ENCODE peak calls at places on chromosomes 2 and 18, in six cellular contexts. A is tibial artery, W is coronary artery, O is GM23248, G is kidney epithelial cell, T is fibroblast of villous mesenchyme. S is an unnamed sample.

GRCh38 chr2:10135296-10136089 is 13.0 kb downstream of the RRM2 start:
- DNase-seq in W (no peak), O (peak), G (no peak), T (no peak), A (peak), S (no peak)

GRCh38 chr2:96554293-96555145 is 18.0 kb downstream of the ARID5A start:
- DNase-seq in T (peak), A (peak), O (peak), G (no peak), W (peak), S (peak)

GRCh38 chr2:168499500-168499899 is 43.4 kb downstream of the CERS6 start:
- DNase-seq in T (no peak), W (no peak), A (no peak), G (no peak), O (no peak), S (no peak)

GRCh38 chr18:13374468-13375301 is 156.1 kb downstream of the LDLRAD4 start:
- DNase-seq in T (no peak), O (no peak), W (peak), G (no peak), A (no peak), S (no peak)

GRCh38 chr2:119317556-119317955 is 49.1 kb downstream of the C2orf76 start:
- DNase-seq in A (no peak), T (no peak), W (no peak), O (no peak), G (no peak), S (no peak)

GRCh38 chr2:237533668-237534138 is 32.7 kb upstream of the PRLH start:
- DNase-seq in T (no peak), A (no peak), W (no peak), G (no peak), O (peak), S (no peak)

GRCh38 chr2:150228936-150229335 is 258.5 kb downstream of the RND3 start:
- DNase-seq in T (peak), W (no peak), A (no peak), G (no peak), O (no peak), S (no peak)

GRCh38 chr2:61639721-61640120 is 101.6 kb upstream of the XPO1 start:
- DNase-seq in G (no peak), W (no peak), T (no peak), A (no peak), O (no peak), S (no peak)

GRCh38 chr2:68993660-68994059 is 19.2 kb downstream of the GKN1 start:
- DNase-seq in O (no peak), W (no peak), G (no peak), T (no peak), A (no peak), S (no peak)

GRCh38 chr2:172698041-172698863 is 37.4 kb upstream of the RAPGEF4 start:
- DNase-seq in O (peak), W (no peak), T (peak), A (no peak), G (peak), S (no peak)

GRCh38 chr2:221973902-221974301 is 324.9 kb downstream of the PAX3 start:
- DNase-seq in O (no peak), A (no peak), W (no peak), G (no peak), T (no peak), S (no peak)

GRCh38 chr2:231332388-231332787 is 63.1 kb upstream of the B3GNT7 start:
- DNase-seq in A (no peak), O (no peak), T (no peak), W (no peak), G (no peak), S (no peak)

GRCh38 chr2:118386636-118387302 is 298.5 kb downstream of the INSIG2 start:
- DNase-seq in A (no peak), T (peak), W (no peak), O (peak), G (peak), S (no peak)

GRCh38 chr2:68319397-68320117 is at the start of gene CNRIP1:
- DNase-seq in O (peak), A (peak), W (peak), G (no peak), T (peak), S (peak)

GRCh38 chr18:55491606-55492005 is 96.4 kb downstream of the TCF4 start:
- DNase-seq in W (no peak), T (no peak), A (no peak), G (no peak), O (no peak), S (no peak)

GRCh38 chr2:240983361-240983995 is 14.9 kb upstream of the SNED1 start:
- DNase-seq in O (no peak), W (no peak), G (no peak), A (peak), T (peak), S (peak)

GRCh38 chr2:9071032-9071431 is 67.5 kb upstream of the MBOAT2 start:
- DNase-seq in T (peak), A (no peak), W (no peak), O (peak), G (peak), S (no peak)

GRCh38 chr2:129801575-129801974 is 177.9 kb upstream of the RAB6C start:
- DNase-seq in T (no peak), A (no peak), O (peak), G (peak), W (no peak), S (no peak)

GRCh38 chr2:176931588-176932563 is 280.7 kb upstream of the HNRNPA3 start:
- DNase-seq in A (no peak), G (peak), T (peak), W (no peak), O (peak), S (no peak)

GRCh38 chr2:58313926-58314325 is 72.8 kb upstream of the FANCL start:
- DNase-seq in G (no peak), A (no peak), T (no peak), W (no peak), O (no peak), S (no peak)

GRCh38 chr2:144703852-144704324 is 184.0 kb upstream of the ZEB2 start:
- DNase-seq in W (no peak), A (peak), G (peak), O (peak), T (peak), S (peak)

GRCh38 chr2:73082523-73083410 is 11.3 kb upstream of the SFXN5 start:
- DNase-seq in T (no peak), A (no peak), W (no peak), G (no peak), O (no peak), S (no peak)

GRCh38 chr2:69720404-69720803 is 21.5 kb upstream of the ANXA4 start:
- DNase-seq in T (no peak), A (no peak), W (no peak), O (peak), G (no peak), S (no peak)

GRCh38 chr2:200354823-200355751 is 48.6 kb downstream of the SPATS2L start:
- DNase-seq in T (no peak), G (no peak), A (no peak), O (no peak), W (no peak), S (no peak)

GRCh38 chr2:139721454-139721995 is 941.3 kb upstream of the NXPH2 start:
- DNase-seq in O (no peak), W (no peak), T (no peak), A (no peak), G (no peak), S (no peak)

GRCh38 chr2:132782166-132782783 is 112.3 kb upstream of the LYPD1 start:
- DNase-seq in O (no peak), G (no peak), W (no peak), T (no peak), A (no peak), S (no peak)

GRCh38 chr18:37553633-37554398 is 11.8 kb downstream of the CELF4 start:
- DNase-seq in A (no peak), W (no peak), T (no peak), G (no peak), O (no peak), S (no peak)

GRCh38 chr2:219627105-219628100 is at the start of gene SLC4A3:
- DNase-seq in A (no peak), W (no peak), O (peak), G (no peak), T (peak), S (no peak)

GRCh38 chr2:153622285-153622684 is 143.7 kb upstream of the RPRM start:
- DNase-seq in W (no peak), T (no peak), G (no peak), O (peak), A (no peak), S (no peak)

GRCh38 chr18:32425466-32425865 is 45.2 kb downstream of the GAREM1 start:
- DNase-seq in O (peak), W (no peak), T (peak), G (peak), A (no peak), S (no peak)

GRCh38 chr2:42052702-42053481 is 5.1 kb downstream of the PKDCC start:
- DNase-seq in G (no peak), O (no peak), T (peak), W (no peak), A (peak), S (no peak)

GRCh38 chr2:117523267-117523666 is 291.2 kb upstream of the DDX18 start:
- DNase-seq in A (no peak), G (peak), T (no peak), O (no peak), W (no peak), S (peak)

GRCh38 chr2:39728941-39729351 is 50.1 kb downstream of the THUMPD2 start:
- DNase-seq in A (no peak), O (peak), G (no peak), T (peak), W (no peak), S (peak)

GRCh38 chr2:128425216-128425615 is 106.5 kb upstream of the HS6ST1 start:
- DNase-seq in O (no peak), W (peak), A (peak), G (no peak), T (no peak), S (peak)

GRCh38 chr2:4898706-4899105 is 793.5 kb upstream of the SOX11 start:
- DNase-seq in O (no peak), W (no peak), A (no peak), G (peak), T (no peak), S (no peak)

GRCh38 chr2:234500394-234501006 is 3.6 kb upstream of the ARL4C start:
- DNase-seq in G (no peak), W (no peak), A (no peak), T (peak), O (peak), S (peak)

GRCh38 chr18:55593888-55594287 is 5.9 kb upstream of the TCF4 start:
- DNase-seq in A (no peak), O (peak), T (no peak), W (no peak), G (no peak), S (no peak)

GRCh38 chr18:50311573-50312106 is 24.1 kb upstream of the CXXC1 start:
- DNase-seq in O (no peak), A (no peak), T (no peak), G (peak), W (no peak), S (no peak)

GRCh38 chr18:50307738-50308470 is 20.4 kb upstream of the CXXC1 start:
- DNase-seq in T (peak), W (peak), G (peak), A (peak), O (peak), S (peak)

GRCh38 chr18:50310080-50310479 is 22.6 kb upstream of the CXXC1 start:
- DNase-seq in O (no peak), A (no peak), W (no peak), T (no peak), G (no peak), S (no peak)

GRCh38 chr18:50307400-50307737 is 19.9 kb upstream of the CXXC1 start:
- DNase-seq in O (no peak), G (no peak), A (no peak), W (no peak), T (no peak), S (no peak)

DNA sequence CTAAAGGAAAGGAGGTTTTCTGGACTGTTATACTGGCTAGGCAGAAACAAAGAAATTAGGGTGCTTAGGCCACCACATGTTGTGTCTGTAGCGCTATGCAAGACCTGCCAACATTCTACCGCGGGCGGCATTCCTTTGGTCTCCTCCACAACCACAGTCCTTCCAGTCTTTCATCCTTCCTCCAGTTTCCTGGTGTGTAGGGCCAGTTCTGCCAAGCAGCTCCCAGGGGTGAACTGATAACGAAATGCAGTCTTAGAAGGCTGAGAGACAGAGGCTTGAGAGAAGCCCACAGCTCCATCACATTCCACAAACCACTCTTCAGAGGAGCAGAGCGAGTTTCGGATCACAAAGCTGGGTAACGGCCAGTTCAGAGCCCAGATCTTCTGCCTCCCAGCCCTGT is 19.5 kb upstream of the CXXC1 start:
- DNase-seq in O (peak), G (no peak), T (peak), W (no peak), A (no peak), S (no peak)
- H3K4me3 ChIP-seq in O (peak), G (no peak), T (peak), W (peak), A (peak), S (no peak)

GRCh38 chr2:134717706-134718094 is 1.1 kb downstream of the TMEM163 start:
- DNase-seq in G (no peak), A (no peak), O (peak), W (no peak), T (no peak), S (no peak)
- H3K4me3 ChIP-seq in G (peak), A (peak), O (no peak), W (peak), T (no peak), S (peak)

DNA sequence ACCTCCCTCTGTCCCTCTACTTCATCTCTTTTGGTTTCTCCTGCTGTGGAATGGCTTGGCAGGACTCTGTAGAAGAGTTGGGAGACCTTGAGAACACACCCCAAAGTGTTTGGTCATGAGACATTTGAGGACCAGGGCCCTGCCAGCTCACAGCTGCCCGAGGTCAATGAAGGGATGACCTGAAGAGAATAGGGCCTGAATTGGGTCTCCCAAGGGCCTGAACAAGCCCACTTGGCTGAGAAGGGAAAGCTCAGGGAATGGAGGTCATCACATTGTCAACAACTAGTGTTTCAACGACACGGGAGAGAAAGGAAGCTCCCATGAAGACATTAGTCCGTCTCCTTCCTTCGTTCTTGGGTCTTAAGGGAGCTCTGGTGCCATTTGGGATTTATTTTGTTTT is 52.8 kb downstream of the TTC32 start:
- DNase-seq in G (no peak), W (peak), T (no peak), A (no peak), O (no peak), S (no peak)
- H3K4me3 ChIP-seq in G (no peak), W (no peak), T (no peak), A (no peak), O (no peak), S (no peak)

DNA sequence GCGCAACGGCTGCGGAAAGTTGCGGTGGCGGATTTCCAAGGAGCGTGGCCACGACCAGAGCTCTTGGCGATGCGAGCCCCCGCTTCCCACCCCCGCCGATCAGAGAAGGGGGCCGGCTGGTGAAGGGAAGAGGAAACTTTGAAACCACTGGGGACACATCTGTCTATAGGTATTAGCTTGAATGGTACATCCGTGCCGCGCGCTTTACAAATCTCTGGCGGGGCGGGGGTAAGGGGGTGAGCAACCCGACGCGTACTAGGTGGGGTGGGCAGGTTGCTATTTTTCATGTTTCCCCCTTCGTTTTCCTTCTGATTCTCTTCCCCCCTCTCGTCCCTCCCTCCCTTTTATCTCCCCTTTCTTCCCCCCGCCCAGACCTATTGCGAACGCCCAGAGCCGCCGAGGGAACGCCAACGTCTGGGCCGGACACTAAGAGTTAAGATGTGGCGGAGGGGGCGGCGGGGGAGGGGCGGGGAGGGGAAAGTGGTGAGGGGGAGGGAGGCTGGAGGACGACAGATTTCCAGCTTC is 452 bp upstream of the POU3F3 start:
- DNase-seq in O (no peak), W (no peak), T (no peak), G (no peak), A (no peak), S (no peak)
- H3K4me3 ChIP-seq in O (no peak), W (peak), T (no peak), G (peak), A (peak), S (no peak)

GRCh38 chr2:235668782-235669181 is 174.9 kb downstream of the AGAP1 start:
- DNase-seq in T (no peak), G (no peak), W (no peak), A (no peak), O (no peak), S (no peak)

GRCh38 chr2:235663877-235664276 is 170.0 kb downstream of the AGAP1 start:
- DNase-seq in T (no peak), W (no peak), O (no peak), A (no peak), G (no peak), S (no peak)

GRCh38 chr2:235665656-235666239 is 171.9 kb downstream of the AGAP1 start:
- DNase-seq in G (no peak), O (peak), W (no peak), T (peak), A (peak), S (no peak)

GRCh38 chr2:235669269-235669831 is 175.5 kb downstream of the AGAP1 start:
- DNase-seq in W (no peak), T (peak), G (no peak), O (peak), A (peak), S (no peak)

GRCh38 chr2:235666240-235666781 is 172.5 kb downstream of the AGAP1 start:
- DNase-seq in O (peak), A (peak), G (no peak), W (no peak), T (peak), S (no peak)
- H3K4me3 ChIP-seq in O (peak), A (peak), G (peak), W (peak), T (peak), S (no peak)

DNA sequence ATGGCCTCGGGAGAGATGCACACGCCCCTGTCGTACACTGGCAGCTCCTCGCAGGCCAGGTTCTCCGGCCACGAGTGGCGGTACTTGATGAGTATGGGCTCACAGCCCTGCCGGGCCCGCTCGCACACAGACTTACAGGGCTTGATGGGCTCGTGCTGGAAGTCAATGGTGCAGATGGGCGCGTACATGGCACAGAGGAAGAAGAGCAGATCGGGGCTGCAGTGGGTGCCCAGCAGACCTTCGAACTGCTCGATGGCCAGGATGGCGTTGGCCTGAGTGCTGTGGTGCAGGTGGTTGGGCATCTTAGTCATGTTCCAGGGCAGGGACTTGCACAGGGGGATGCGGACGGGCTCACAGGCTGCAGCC is 359 bp downstream of the FRZB start:
- DNase-seq in O (peak), G (no peak), T (no peak), A (peak), W (no peak), S (no peak)
- H3K4me3 ChIP-seq in O (peak), G (peak), T (peak), A (peak), W (peak), S (peak)

GRCh38 chr18:22290004-22290403 is 120.6 kb downstream of the GATA6 start:
- DNase-seq in W (no peak), G (no peak), O (no peak), T (no peak), A (no peak), S (no peak)

GRCh38 chr18:22285299-22286140 is 116.1 kb downstream of the GATA6 start:
- DNase-seq in W (no peak), A (no peak), T (no peak), O (peak), G (no peak), S (peak)

GRCh38 chr18:22284581-22285230 is 115.3 kb downstream of the GATA6 start:
- DNase-seq in G (no peak), T (no peak), O (no peak), A (no peak), W (no peak), S (no peak)

GRCh38 chr18:22283397-22283796 is 114.0 kb downstream of the GATA6 start:
- DNase-seq in W (no peak), T (no peak), G (no peak), O (peak), A (no peak), S (no peak)

DNA sequence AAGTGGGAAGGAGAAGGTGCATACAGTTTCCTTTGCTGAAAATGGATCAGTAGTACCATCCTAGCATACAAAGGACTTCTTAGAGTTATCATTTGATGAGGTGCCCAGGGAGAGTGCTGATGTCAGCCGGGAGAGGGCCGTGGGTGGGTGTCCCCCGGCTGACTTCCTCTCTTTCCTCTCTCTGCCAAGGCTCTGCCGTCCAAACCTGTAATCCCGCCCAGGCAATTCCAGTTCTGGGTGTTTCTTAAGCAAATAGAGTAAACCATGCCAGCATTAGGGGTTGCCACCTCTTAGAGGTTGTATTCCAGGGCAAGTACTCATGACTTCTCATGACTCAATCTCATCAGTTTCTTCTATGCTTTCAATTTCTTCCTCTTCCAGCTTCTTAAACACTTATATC is 117.2 kb downstream of the GATA6 start:
- DNase-seq in A (peak), O (peak), T (no peak), W (no peak), G (no peak), S (peak)
- H3K4me3 ChIP-seq in A (no peak), O (peak), T (no peak), W (peak), G (no peak), S (peak)

GRCh38 chr2:196183528-196184231 is 12.3 kb upstream of the STK17B start:
- DNase-seq in A (no peak), T (no peak), W (no peak), O (no peak), G (no peak), S (no peak)
- H3K4me3 ChIP-seq in A (no peak), T (no peak), W (no peak), O (no peak), G (no peak), S (no peak)

S was measured in right lobe of liver.